ENCODE peak calls at places on chromosomes 5 and 9, in four cellular contexts. C is CD8-positive, alpha-beta memory T cell; V is tibial nerve; N is IMR-90. F is an unnamed sample.

GRCh38 chr9:132059351-132059750 is 20.3 kb downstream of the MED27 start:
- DNase-seq in N (no peak), V (no peak), C (no peak), F (no peak)

GRCh38 chr5:41414598-41414997 is 95.8 kb downstream of the PLCXD3 start:
- DNase-seq in V (peak; percentile 30), N (peak; percentile 96), C (no peak), F (peak; percentile 21)

GRCh38 chr5:31957151-31957550 is 217.0 kb downstream of the GOLPH3 start:
- DNase-seq in N (no peak), C (no peak), V (no peak), F (no peak)

GRCh38 chr9:75088646-75089368 is 493 bp downstream of the OSTF1 start:
- DNase-seq in V (peak; percentile 30), N (peak; percentile 68), C (no peak), F (peak; percentile 58)

GRCh38 chr9:136058152-136058483 is 37.0 kb downstream of the NACC2 start:
- DNase-seq in V (no peak), N (no peak), C (no peak), F (no peak)

GRCh38 chr9:95127249-95128176 is 190.0 kb downstream of the FANCC start:
- DNase-seq in N (peak; percentile 71), C (peak; percentile 33), V (peak; percentile 91), F (peak; percentile 92)

GRCh38 chr9:133677126-133678010 is 41.2 kb downstream of the DBH start:
- DNase-seq in C (peak; percentile 80), V (no peak), N (no peak), F (no peak)

GRCh38 chr5:180618830-180619562 is 27.7 kb upstream of the SCGB3A1 start:
- DNase-seq in V (no peak), C (peak; percentile 15), N (peak; percentile 47), F (no peak)

GRCh38 chr9:15889555-15889954 is 336.7 kb downstream of the CCDC171 start:
- DNase-seq in V (no peak), C (no peak), N (peak; percentile 57), F (no peak)

GRCh38 chr9:13491493-13492424 is 212.3 kb upstream of the MPDZ start:
- DNase-seq in V (no peak), N (no peak), C (no peak), F (no peak)

GRCh38 chr5:125470503-125470902 is 724.1 kb upstream of the ZNF608 start:
- DNase-seq in C (no peak), V (no peak), N (no peak), F (no peak)

GRCh38 chr9:73583590-73583989 is 431.9 kb downstream of the ANXA1 start:
- DNase-seq in N (no peak), C (no peak), V (no peak), F (no peak)

GRCh38 chr9:136345281-136346156 is 18.0 kb downstream of the DNLZ start:
- DNase-seq in N (no peak), V (peak; percentile 52), C (no peak), F (no peak)

GRCh38 chr9:133945977-133946753 is 46.0 kb downstream of the VAV2 start:
- DNase-seq in N (no peak), C (no peak), V (no peak), F (no peak)

GRCh38 chr5:1316941-1317340 is 22.1 kb upstream of the TERT start:
- DNase-seq in C (no peak), N (no peak), V (no peak), F (no peak)

GRCh38 chr5:64727150-64727549 is 36.8 kb downstream of the SHISAL2B start:
- DNase-seq in V (no peak), C (no peak), N (no peak), F (no peak)

GRCh38 chr9:16267336-16268036 is 603.0 kb downstream of the BNC2 start:
- DNase-seq in C (no peak), V (no peak), N (peak; percentile 57), F (no peak)

GRCh38 chr5:39977231-39977630 is 552.5 kb upstream of the DAB2 start:
- DNase-seq in N (no peak), V (no peak), C (no peak), F (no peak)

GRCh38 chr9:90795084-90795483 is 6.5 kb upstream of the SYK start:
- DNase-seq in N (no peak), V (no peak), C (no peak), F (no peak)

GRCh38 chr9:4803670-4804530 is 11.2 kb downstream of the RCL1 start:
- DNase-seq in V (no peak), C (no peak), N (no peak), F (no peak)

GRCh38 chr5:174364676-174365075 is 319.2 kb downstream of the NSG2 start:
- DNase-seq in V (no peak), N (no peak), C (no peak), F (no peak)

GRCh38 chr5:157612071-157612476 is 36.5 kb upstream of the ADAM19 start:
- DNase-seq in V (no peak), C (no peak), N (no peak), F (no peak)

GRCh38 chr5:31537856-31538255 is 5.8 kb downstream of the C5orf22 start:
- DNase-seq in C (no peak), N (peak; percentile 54), V (no peak), F (no peak)

GRCh38 chr5:96752341-96753016 is 55.3 kb downstream of the ERAP1 start:
- DNase-seq in C (peak; percentile 45), V (peak; percentile 77), N (peak; percentile 69), F (no peak)

GRCh38 chr5:147989977-147990376 is 73.8 kb upstream of the SPINK5 start:
- DNase-seq in V (no peak), N (no peak), C (no peak), F (no peak)

GRCh38 chr5:64339776-64340175 is 166.0 kb upstream of the RGS7BP start:
- DNase-seq in C (no peak), N (no peak), V (no peak), F (no peak)

GRCh38 chr9:103757062-103757461 is 337.0 kb upstream of the SMC2 start:
- DNase-seq in V (no peak), C (no peak), N (no peak), F (no peak)

GRCh38 chr9:69237702-69238295 is 63.7 kb downstream of the TJP2 start:
- DNase-seq in C (no peak), N (no peak), V (no peak), F (no peak)

GRCh38 chr9:129160712-129161533 is 17.1 kb downstream of the IER5L start:
- DNase-seq in V (no peak), N (peak; percentile 78), C (no peak), F (no peak)

GRCh38 chr5:16574789-16575785 is 41.7 kb downstream of the RETREG1 start:
- DNase-seq in C (no peak), N (peak; percentile 89), V (peak; percentile 40), F (no peak)

GRCh38 chr5:6737043-6737941 is 24.1 kb downstream of the TENT4A start:
- DNase-seq in V (no peak), N (no peak), C (no peak), F (no peak)

GRCh38 chr9:76662476-76663281 is 101.6 kb upstream of the PCA3 start:
- DNase-seq in V (no peak), N (no peak), C (no peak), F (no peak)

GRCh38 chr9:87067426-87067825 is 120.1 kb upstream of the GAS1 start:
- DNase-seq in N (no peak), V (no peak), C (no peak), F (no peak)

GRCh38 chr5:149672701-149673455 is 57.2 kb upstream of the PPARGC1B start:
- DNase-seq in C (no peak), N (no peak), V (no peak), F (no peak)

GRCh38 chr5:4700082-4700481 is 440.0 kb upstream of the ADAMTS16 start:
- DNase-seq in N (no peak), V (peak; percentile 80), C (no peak), F (no peak)

GRCh38 chr5:40386293-40386692 is 293.4 kb upstream of the PTGER4 start:
- DNase-seq in C (peak; percentile 53), N (peak; percentile 55), V (no peak), F (no peak)

GRCh38 chr9:137694962-137695875 is 76.4 kb downstream of the EHMT1 start:
- DNase-seq in V (no peak), C (no peak), N (no peak), F (no peak)

GRCh38 chr9:88754452-88754851 is 219.5 kb downstream of the NXNL2 start:
- DNase-seq in C (no peak), V (no peak), N (no peak), F (no peak)

GRCh38 chr5:76082790-76083554 is at the start of gene SV2C:
- DNase-seq in C (no peak), V (no peak), N (no peak), F (no peak)

GRCh38 chr5:171840066-171840465 is 54.4 kb downstream of the SMIM23 start:
- DNase-seq in V (no peak), N (no peak), C (no peak), F (no peak)

DNA sequence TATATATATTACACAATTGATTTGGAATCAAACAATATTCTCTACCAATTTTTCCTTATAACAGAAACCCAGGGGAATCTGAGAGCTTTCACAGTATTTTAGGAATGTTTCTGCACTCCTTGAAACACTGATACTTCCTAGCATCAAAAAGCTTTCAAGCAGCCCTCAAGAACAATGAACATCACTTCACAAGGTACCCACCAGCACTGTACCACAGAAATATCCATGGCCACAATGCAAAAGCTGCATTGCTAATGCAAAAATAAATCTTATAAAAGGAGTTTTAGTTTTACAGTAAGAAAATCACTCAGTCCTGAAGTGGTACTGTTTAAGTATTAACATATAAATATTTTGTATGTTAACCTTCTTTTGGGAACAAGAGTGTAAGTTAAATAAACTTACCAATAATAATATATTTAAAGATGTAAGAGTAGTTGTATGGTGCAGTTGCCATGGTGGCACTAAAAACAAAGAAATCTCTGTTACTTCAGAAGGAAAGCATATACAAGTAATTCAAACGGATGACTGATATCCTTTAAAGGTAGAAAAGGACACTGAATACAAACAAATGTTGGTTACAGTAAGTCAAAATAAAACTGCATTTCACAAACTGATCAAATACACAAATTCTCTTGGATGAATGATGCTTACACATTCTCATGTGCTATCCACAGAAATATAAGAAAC is 8.6 kb downstream of the RAB14 start:
- DNase-seq in V (no peak), N (peak; percentile 36), C (no peak), F (no peak)
- H3K9me3 ChIP-seq in V (no peaks in the 10 kb centered on the region), N (no peaks in the 10 kb centered on the region), C (no peaks in the 10 kb centered on the region), F (no peaks in the 10 kb centered on the region)

DNA sequence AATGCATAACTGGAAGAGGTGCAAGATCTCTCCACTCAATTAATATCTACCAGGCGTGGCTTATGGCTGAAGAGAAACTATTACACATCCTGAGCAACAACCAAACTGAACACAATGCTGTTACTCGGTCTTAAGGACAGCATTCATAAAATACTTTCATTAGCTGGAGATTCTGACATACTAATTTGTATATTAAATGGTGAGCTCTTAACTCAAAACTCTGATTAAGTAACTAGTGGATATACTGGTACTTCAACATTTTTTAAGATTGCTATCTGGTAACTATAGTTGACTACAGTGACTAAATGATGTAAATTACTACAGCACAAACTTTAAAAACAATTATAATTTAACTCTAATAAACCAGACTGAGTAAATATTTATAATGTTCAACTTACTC is 15.8 kb downstream of the ZDHHC21 start:
- DNase-seq in V (no peak), N (no peak), C (no peak), F (no peak)
- H3K4me1 ChIP-seq in V (no peaks in the 10 kb centered on the region), N (no peaks in the 10 kb centered on the region), C (no peaks in the 10 kb centered on the region), F (no peaks in the 10 kb centered on the region)

DNA sequence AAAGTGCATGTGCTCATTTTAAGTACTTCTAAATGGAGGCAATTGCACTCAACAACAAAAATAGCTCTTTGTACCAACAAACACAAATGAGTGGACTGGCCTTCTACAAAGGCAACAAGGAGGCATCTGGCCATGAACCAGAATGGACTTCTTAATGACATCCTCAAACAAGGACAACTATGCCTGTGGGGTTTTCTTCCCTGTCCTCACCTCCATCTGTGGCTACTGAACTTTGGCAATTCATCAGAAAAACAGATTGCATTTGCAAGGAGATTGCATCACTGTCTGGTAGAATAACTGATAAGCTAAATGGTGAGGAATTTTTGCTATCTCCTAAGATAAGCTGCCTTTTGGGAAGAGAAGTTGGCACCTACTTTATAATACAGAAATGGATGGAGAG is 447.3 kb upstream of the CCNG1 start:
- DNase-seq in V (no peak), N (no peak), C (no peak), F (no peak)
- H3K9me3 ChIP-seq in V (no peaks in the 10 kb centered on the region), N (peaks cover 7% of the 10 kb centered on the region), C (no peaks in the 10 kb centered on the region), F (no peaks in the 10 kb centered on the region)

GRCh38 chr5:52810426-52810825 is 22.7 kb downstream of the ITGA1 start:
- DNase-seq in V (no peak), C (no peak), N (no peak), F (no peak)
- H3K4me1 ChIP-seq in V (peaks cover 16% of the 10 kb centered on the region), C (no peaks in the 10 kb centered on the region), N (peaks cover 24% of the 10 kb centered on the region), F (no peaks in the 10 kb centered on the region)

F was measured in ovary.